ENCODE peak calls at places on chromosomes 4 and X, in five cellular contexts. S is AG10803, U is OCI-LY7, C is body of pancreas, T is fibroblast of lung. P is an unnamed sample.

GRCh38 chr4:136526517-136526916 is 1005.8 kb downstream of the PCDH18 start:
- DNase-seq in S (no peak), U (no peak), T (peak), C (no peak), P (no peak)

GRCh38 chr4:13218316-13218958 is 265.7 kb downstream of the RAB28 start:
- DNase-seq in C (no peak), U (no peak), S (no peak), T (no peak), P (no peak)

GRCh38 chr4:83197555-83198235 is 83.2 kb upstream of the PLAC8 start:
- DNase-seq in C (no peak), S (no peak), T (peak), U (peak), P (no peak)

GRCh38 chr4:95516528-95517011 is 32.2 kb downstream of the UNC5C start:
- DNase-seq in S (no peak), U (no peak), C (no peak), T (peak), P (peak)

GRCh38 chrX:153924149-153924861 is 1.8 kb downstream of the ARHGAP4 start:
- DNase-seq in S (peak), C (no peak), T (peak), U (peak), P (peak)

GRCh38 chrX:119266364-119266995 is 30.4 kb downstream of the PGRMC1 start:
- DNase-seq in T (peak), C (no peak), S (peak), U (peak), P (peak)

GRCh38 chr4:18020145-18020670 is 1.3 kb downstream of the LCORL start:
- DNase-seq in S (peak), U (peak), T (peak), C (no peak), P (no peak)

GRCh38 chrX:110143454-110144210 is 140.7 kb downstream of the TMEM164 start:
- DNase-seq in U (no peak), S (peak), C (peak), T (no peak), P (no peak)

GRCh38 chrX:42803320-42803719 is 25.4 kb upstream of the PPP1R2C start:
- DNase-seq in U (no peak), S (peak), C (no peak), T (peak), P (peak)

GRCh38 chr4:108160741-108161352 is 7.9 kb downstream of the LEF1 start:
- DNase-seq in S (no peak), U (peak), C (no peak), T (no peak), P (no peak)

GRCh38 chr4:145001635-145002034 is 96.4 kb downstream of the ANAPC10 start:
- DNase-seq in U (no peak), C (no peak), T (peak), S (no peak), P (no peak)

GRCh38 chr4:185780472-185780871 is 31.5 kb downstream of the SORBS2 start:
- DNase-seq in T (no peak), C (peak), S (no peak), U (no peak), P (no peak)

GRCh38 chrX:152958047-152958446 is 35.9 kb downstream of the PNMA5 start:
- DNase-seq in S (peak), U (no peak), T (no peak), C (no peak), P (peak)

GRCh38 chr4:35138449-35138848 is 1105.9 kb downstream of the ARAP2 start:
- DNase-seq in T (no peak), C (no peak), S (no peak), U (no peak), P (no peak)

GRCh38 chrX:28651186-28651585 is 63.9 kb downstream of the IL1RAPL1 start:
- DNase-seq in U (no peak), T (no peak), C (no peak), S (no peak), P (no peak)

GRCh38 chr4:25031077-25031606 is 396 bp upstream of the LGI2 start:
- DNase-seq in U (no peak), S (peak), C (peak), T (peak), P (peak)

GRCh38 chr4:54840992-54841768 is 183.4 kb downstream of the KIT start:
- DNase-seq in T (peak), C (no peak), S (peak), U (no peak), P (peak)

GRCh38 chr4:177393236-177393635 is 49.0 kb downstream of the AGA start:
- DNase-seq in S (no peak), U (no peak), T (no peak), C (no peak), P (no peak)

GRCh38 chr4:182939680-182940079 is 22.5 kb upstream of the DCTD start:
- DNase-seq in U (no peak), T (no peak), S (no peak), C (no peak), P (no peak)

GRCh38 chr4:121817006-121817405 is 6.7 kb downstream of the CCNA2 start:
- DNase-seq in C (no peak), S (no peak), U (no peak), T (no peak), P (no peak)

GRCh38 chrX:47235691-47236103 is 2.9 kb downstream of the USP11 start:
- DNase-seq in C (no peak), T (peak), U (no peak), S (no peak), P (no peak)

GRCh38 chr4:182427530-182427929 is 184.3 kb downstream of the TENM3 start:
- DNase-seq in S (peak), T (peak), C (no peak), U (no peak), P (no peak)

GRCh38 chr4:121147923-121148443 is 16.1 kb downstream of the TNIP3 start:
- DNase-seq in S (peak), U (no peak), T (no peak), C (no peak), P (no peak)

GRCh38 chr4:39181520-39181904 is 817 bp upstream of the WDR19 start:
- DNase-seq in T (no peak), C (no peak), U (peak), S (no peak), P (no peak)

GRCh38 chr4:5772528-5773270 is 61.7 kb downstream of the EVC start:
- DNase-seq in U (no peak), T (no peak), S (no peak), C (no peak), P (no peak)

GRCh38 chr4:146945556-146946374 is at the start of gene TTC29:
- DNase-seq in C (peak), T (peak), S (peak), U (peak), P (peak)

GRCh38 chrX:121260568-121261240 is 213.3 kb downstream of the GLUD2 start:
- DNase-seq in U (no peak), T (no peak), S (peak), C (no peak), P (peak)

GRCh38 chr4:176545886-176546285 is 226.1 kb downstream of the SPCS3 start:
- DNase-seq in S (no peak), U (no peak), T (peak), C (no peak), P (peak)

GRCh38 chr4:177473991-177474390 is 31.8 kb upstream of the AGA start:
- DNase-seq in S (no peak), U (no peak), C (no peak), T (no peak), P (no peak)

GRCh38 chrX:107324493-107325310 is 118.3 kb downstream of the DNAAF6 start:
- DNase-seq in S (no peak), C (peak), T (peak), U (peak), P (peak)

GRCh38 chr4:145177511-145177905 is 2.9 kb downstream of the OTUD4 start:
- DNase-seq in C (no peak), U (no peak), T (peak), S (peak), P (peak)

GRCh38 chrX:82218361-82218760 is 1016.5 kb downstream of the SH3BGRL start:
- DNase-seq in S (peak), C (no peak), T (peak), U (peak), P (no peak)

GRCh38 chr4:72094054-72094780 is 62.4 kb downstream of the NPFFR2 start:
- DNase-seq in S (no peak), C (peak), U (no peak), T (no peak), P (no peak)

GRCh38 chr4:123980736-123981285 is 584.2 kb downstream of the SPRY1 start:
- DNase-seq in T (no peak), U (no peak), C (no peak), S (no peak), P (no peak)

GRCh38 chr4:13701937-13702446 is 74.5 kb upstream of the BOD1L1 start:
- DNase-seq in T (peak), C (no peak), U (no peak), S (peak), P (peak)

GRCh38 chr4:7462509-7462971 is 27.8 kb upstream of the PSAPL1 start:
- DNase-seq in C (peak), U (peak), S (peak), T (no peak), P (peak)

GRCh38 chrX:11558972-11559371 is 106.7 kb downstream of the ARHGAP6 start:
- DNase-seq in U (peak), C (no peak), S (no peak), T (no peak), P (no peak)

DNA sequence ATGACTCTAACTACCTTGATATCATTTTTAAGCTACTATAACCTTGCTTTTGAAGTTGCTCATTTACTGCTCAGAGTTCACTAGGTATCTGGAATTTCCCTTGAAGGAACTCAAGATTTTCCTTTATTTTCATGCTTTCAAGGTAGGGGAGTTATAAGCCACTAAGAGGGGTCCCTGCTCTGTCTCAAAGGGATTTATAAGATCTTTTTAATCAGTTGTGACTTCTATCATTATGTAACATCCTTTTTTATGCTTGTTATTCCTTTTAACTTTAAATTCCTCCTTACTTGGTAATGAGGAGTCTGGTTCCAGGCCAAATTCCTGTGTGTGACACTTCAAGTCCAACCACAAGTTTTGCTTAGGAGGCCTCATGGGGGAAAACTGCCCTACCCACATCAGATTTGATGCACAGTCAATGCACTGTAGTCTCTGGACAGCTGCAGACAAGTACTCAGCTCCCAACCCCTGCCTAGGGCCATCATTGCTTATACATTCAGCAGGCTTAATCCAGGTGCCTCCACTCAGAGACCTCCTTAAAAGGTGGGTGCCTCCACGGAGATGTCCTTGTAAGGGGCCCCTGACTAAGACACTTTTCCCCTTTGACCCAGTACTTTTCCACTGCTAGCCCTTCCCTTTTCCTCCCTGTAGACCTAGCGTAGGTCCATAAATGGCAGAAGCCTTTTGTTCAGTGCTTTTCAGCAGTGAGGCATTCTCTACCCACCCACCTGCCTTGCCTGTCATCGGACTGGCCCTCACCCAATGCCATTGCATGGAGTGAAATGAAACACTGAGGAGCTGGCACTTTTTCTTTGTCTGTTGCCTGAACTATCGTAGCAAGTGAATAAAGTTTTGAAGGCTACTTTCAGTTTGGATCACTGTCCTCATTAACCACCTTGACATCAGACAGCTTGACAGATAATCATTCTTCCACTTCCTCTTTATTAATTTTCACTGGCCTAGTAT is 23.9 kb upstream of the PLK4 start:
- DNase-seq in U (no peak), T (peak), C (no peak), S (peak), P (peak)
- H3K4me3 ChIP-seq in U (no peak), T (no peak), C (no peak), S (no peak), P (no peak)

GRCh38 chr4:125358453-125358852 is 43.7 kb downstream of the FAT4 start:
- DNase-seq in C (no peak), S (no peak), U (no peak), T (no peak), P (no peak)

GRCh38 chr4:125359960-125360628 is 45.3 kb downstream of the FAT4 start:
- DNase-seq in T (no peak), U (no peak), C (no peak), S (no peak), P (no peak)

GRCh38 chr4:125355791-125356190 is 41.0 kb downstream of the FAT4 start:
- DNase-seq in U (no peak), S (no peak), C (no peak), T (no peak), P (no peak)

GRCh38 chr4:125359363-125359762 is 44.6 kb downstream of the FAT4 start:
- DNase-seq in T (no peak), S (no peak), U (no peak), C (no peak), P (no peak)

DNA sequence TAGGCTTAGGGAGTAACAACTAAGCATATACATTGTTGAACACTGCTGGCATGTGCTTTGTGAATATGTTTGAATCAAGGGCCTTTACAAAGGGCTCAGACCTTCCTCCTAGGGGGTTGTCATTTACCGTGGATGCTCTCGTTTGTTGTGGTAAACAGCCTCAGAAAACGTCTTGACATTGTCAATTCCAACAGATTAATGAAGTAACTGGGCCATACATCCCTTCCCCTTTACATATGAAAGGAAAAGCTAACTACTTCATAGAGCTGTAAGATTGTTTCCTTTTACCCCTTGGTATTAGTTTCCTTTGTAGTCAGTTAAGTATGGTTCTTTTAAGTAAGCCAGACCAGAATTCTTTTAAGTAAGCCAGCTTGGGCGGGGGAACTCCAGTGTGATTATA is 42.9 kb downstream of the FAT4 start:
- DNase-seq in U (no peak), T (no peak), S (no peak), C (no peak), P (no peak)
- H3K4me3 ChIP-seq in U (no peak), T (no peak), S (no peak), C (no peak), P (no peak)

GRCh38 chr4:187294861-187295260 is 571.2 kb upstream of the FAT1 start:
- DNase-seq in T (peak), C (no peak), U (no peak), S (peak), P (peak)
- H3K4me3 ChIP-seq in T (no peak), C (no peak), U (no peak), S (no peak), P (no peak)

DNA sequence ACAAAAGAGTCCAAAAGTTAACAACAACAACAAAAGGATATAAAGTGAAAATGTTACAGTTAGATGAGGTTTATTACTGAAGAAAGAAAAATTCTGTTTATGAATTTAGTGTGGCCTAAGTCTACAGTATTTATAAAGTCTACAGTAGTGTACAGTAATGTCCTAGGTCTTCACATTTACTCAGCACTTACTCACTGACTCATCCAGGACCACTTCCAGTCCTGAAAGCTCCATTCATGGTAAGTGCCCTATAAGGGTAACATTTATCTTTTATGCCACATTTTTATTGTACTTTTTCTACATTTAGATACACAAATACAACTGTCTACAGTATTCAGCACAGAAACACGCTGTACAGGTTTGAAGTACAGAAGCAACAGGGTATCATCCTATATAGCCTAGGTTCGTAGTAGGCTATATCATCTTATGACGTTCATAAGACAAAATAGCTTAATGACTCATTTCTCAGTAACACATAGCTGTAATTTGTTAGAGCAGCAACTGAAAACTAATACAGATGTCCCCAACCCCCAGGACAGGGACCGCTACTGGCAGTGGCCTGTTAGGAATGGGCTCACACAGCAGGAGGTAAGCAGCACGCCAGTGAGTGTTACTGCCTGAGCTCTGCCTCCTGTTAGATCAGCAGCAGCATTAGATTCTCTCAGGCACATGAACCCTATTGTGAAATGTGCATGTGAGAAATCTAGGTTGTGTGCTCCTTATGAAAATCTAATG is 61.3 kb downstream of the CENPC start:
- DNase-seq in C (no peak), S (peak), U (no peak), T (peak), P (peak)
- H3K4me3 ChIP-seq in C (no peak), S (no peak), U (no peak), T (no peak), P (no peak)

GRCh38 chr4:110516106-110516922 is 40.4 kb downstream of the ENPEP start:
- DNase-seq in U (peak), T (peak), S (peak), C (peak), P (peak)

GRCh38 chr4:110514889-110515479 is 39.0 kb downstream of the ENPEP start:
- DNase-seq in U (peak), S (peak), T (peak), C (no peak), P (peak)

GRCh38 chr4:110518889-110519490 is 43.0 kb downstream of the ENPEP start:
- DNase-seq in S (peak), C (peak), T (peak), U (peak), P (peak)

GRCh38 chr4:110512901-110513300 is 36.9 kb downstream of the ENPEP start:
- DNase-seq in C (no peak), T (no peak), S (no peak), U (no peak), P (no peak)

GRCh38 chr4:110515676-110516075 is 39.7 kb downstream of the ENPEP start:
- DNase-seq in C (peak), S (no peak), T (no peak), U (peak), P (no peak)
- H3K4me3 ChIP-seq in C (no peak), S (no peak), T (peak), U (peak), P (no peak)

DNA sequence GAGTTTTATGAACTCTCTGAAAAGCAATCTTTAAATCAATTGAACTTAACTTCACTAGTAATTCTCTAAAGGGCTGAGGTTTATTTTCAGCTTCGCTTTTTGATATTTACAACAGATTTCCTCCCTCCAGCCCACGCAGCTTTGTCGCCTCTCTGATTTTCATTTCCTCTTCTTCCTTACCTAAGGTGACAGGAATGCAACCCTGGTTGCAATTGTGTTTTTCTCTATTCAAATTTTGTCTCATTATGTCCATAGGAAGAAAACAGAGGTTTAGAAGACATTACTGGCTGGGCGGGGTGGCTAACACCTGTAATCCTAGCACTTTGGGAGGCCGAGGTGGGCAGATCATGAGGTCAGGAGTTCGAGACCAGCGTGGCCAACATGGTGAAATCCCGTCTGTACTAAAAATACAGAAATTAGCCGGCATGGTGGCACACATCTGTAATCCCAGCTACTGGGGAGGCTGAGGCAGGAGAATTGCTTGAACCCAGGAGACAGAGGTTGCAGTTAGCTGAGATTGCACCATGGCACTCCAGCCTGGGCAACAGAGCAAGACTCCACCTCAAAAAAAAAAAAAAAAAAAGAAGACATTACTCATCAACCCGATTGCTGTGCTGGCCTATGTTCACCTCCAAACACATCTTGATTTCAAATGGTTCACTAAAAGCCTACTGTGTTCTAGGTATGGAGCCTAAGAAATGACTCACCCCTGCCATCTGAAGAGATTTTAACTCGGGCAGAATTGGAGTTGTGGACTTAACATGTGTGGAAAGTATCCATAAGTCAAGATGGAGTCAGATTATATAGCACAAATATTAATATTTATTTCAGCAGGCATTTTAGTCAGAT is 36.8 kb downstream of the VSIG4 start:
- DNase-seq in C (no peak), S (no peak), U (no peak), T (no peak), P (no peak)
- H3K4me3 ChIP-seq in C (no peak), S (no peak), U (no peak), T (no peak), P (no peak)

DNA sequence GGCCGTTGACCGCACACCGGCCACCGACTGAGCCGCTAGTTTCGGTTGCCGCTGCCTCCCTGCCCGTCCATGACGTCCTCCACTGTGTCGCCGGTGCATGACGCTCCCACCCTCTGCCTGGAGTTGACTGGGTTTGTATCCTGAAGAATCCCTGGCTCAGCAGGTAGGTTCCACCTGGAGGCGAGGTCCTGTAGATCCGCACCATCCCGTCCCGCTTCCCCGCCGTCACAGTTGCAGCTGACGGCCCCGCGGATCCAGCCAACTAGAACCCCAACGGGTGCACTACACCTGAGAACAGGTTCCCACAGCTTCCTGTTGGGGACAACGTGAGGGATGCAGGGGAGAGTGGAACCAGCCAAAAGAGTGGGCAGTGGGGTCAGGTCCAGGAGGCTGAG is 881 bp upstream of the SLBP start:
- DNase-seq in S (no peak), C (no peak), T (no peak), U (peak), P (no peak)
- H3K4me3 ChIP-seq in S (peak), C (peak), T (peak), U (peak), P (peak)

P was measured in foreskin fibroblast.